ENCODE peak calls at places on chromosomes 12 and 14, in six cellular contexts. Y is K562, U is HL-60, K is HepG2, W is SK-N-SH, V is GM12878. R is an unnamed sample.

GRCh38 chr12:97313471-97314190 is 149.0 kb upstream of the RMST start:
- DNase-seq in Y (no peak), U (no peak), K (peak), W (no peak), V (no peak), R (no peak)

GRCh38 chr12:51028126-51028810 is 2.1 kb upstream of the SLC11A2 start:
- DNase-seq in Y (peak), U (peak), K (peak), W (no peak), V (no peak), R (peak)

GRCh38 chr12:113082486-113083148 is 26.1 kb downstream of the DTX1 start:
- DNase-seq in Y (no peak), U (no peak), K (no peak), W (no peak), V (peak), R (no peak)

GRCh38 chr14:90608281-90608680 is 207.9 kb downstream of the TTC7B start:
- DNase-seq in Y (no peak), U (no peak), K (no peak), W (no peak), V (no peak), R (no peak)

GRCh38 chr14:71668186-71668912 is 263.9 kb upstream of the RGS6 start:
- DNase-seq in Y (no peak), U (no peak), K (no peak), W (no peak), V (no peak), R (no peak)

GRCh38 chr14:95137804-95138167 is 19.5 kb downstream of the DICER1 start:
- DNase-seq in Y (no peak), U (no peak), K (no peak), W (no peak), V (no peak), R (no peak)

GRCh38 chr14:56181666-56182065 is 63.5 kb downstream of the PELI2 start:
- DNase-seq in Y (no peak), U (no peak), K (no peak), W (no peak), V (no peak), R (no peak)

GRCh38 chr12:124044809-124045321 is 71.8 kb downstream of the ZNF664 start:
- DNase-seq in Y (no peak), U (peak), K (no peak), W (no peak), V (no peak), R (no peak)

GRCh38 chr14:36661506-36662257 is at the start of gene PAX9:
- DNase-seq in Y (peak), U (peak), K (peak), W (peak), V (peak), R (peak)

GRCh38 chr12:95259368-95259767 is 41.8 kb downstream of the VEZT start:
- DNase-seq in Y (no peak), U (no peak), K (no peak), W (no peak), V (no peak), R (no peak)

GRCh38 chr12:111867531-111867930 is 25.5 kb downstream of the MAPKAPK5 start:
- DNase-seq in Y (no peak), U (no peak), K (no peak), W (no peak), V (no peak), R (no peak)

GRCh38 chr12:111870216-111870615 is 28.2 kb downstream of the MAPKAPK5 start:
- DNase-seq in Y (no peak), U (no peak), K (no peak), W (no peak), V (no peak), R (no peak)

GRCh38 chr12:111868676-111869588 is 26.9 kb downstream of the MAPKAPK5 start:
- DNase-seq in Y (no peak), U (no peak), K (no peak), W (no peak), V (no peak), R (no peak)

DNA sequence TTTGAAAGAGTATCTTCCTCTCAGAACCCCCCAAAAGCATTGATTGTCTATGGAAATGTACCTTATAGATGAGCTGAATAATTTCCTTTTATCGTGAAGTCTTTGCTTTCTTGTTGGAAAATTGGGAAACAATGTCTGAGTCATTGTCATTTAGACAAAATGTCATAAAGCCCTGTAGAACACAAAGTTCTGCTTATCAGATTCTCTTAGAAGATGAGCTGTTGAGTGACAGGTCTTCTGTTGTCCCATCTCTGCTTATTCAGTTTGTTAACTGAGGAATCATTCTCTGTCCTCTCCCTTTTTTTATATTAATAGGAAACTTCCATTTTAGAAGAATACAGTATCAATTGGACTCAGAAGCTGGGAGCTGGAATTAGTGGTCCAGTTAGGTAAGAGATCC is 22.9 kb downstream of the MAPKAPK5 start:
- DNase-seq in Y (no peak), U (no peak), K (no peak), W (no peak), V (no peak), R (no peak)
- TF ChIP-seq GABPA in Y (no peak), U (no peak), K (no peak), W (no peak), V (no peak), R (no peak)

DNA sequence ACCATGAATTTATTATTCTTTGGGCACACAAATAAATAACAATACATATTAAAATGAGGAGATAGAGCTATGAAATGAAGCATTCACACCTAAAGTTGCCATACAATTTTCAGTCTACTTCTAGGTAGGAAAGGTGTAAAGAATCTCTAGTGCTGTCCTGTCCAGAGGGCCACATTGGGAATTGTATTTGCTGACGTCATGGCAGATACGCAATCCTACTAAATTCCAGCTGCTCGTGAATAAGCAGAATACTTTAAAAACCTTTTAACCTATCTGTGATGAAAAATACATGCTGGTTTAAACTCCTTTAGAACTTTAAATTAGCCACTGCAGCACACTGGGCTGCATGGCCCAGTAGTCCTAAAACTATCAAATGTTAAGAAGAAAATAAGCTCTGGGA is 236.1 kb downstream of the FSCB start:
- DNase-seq in Y (no peak), U (no peak), K (no peak), W (no peak), V (no peak), R (no peak)
- TF ChIP-seq GABPA in Y (no peak), U (no peak), K (no peak), W (no peak), V (no peak), R (no peak)

DNA sequence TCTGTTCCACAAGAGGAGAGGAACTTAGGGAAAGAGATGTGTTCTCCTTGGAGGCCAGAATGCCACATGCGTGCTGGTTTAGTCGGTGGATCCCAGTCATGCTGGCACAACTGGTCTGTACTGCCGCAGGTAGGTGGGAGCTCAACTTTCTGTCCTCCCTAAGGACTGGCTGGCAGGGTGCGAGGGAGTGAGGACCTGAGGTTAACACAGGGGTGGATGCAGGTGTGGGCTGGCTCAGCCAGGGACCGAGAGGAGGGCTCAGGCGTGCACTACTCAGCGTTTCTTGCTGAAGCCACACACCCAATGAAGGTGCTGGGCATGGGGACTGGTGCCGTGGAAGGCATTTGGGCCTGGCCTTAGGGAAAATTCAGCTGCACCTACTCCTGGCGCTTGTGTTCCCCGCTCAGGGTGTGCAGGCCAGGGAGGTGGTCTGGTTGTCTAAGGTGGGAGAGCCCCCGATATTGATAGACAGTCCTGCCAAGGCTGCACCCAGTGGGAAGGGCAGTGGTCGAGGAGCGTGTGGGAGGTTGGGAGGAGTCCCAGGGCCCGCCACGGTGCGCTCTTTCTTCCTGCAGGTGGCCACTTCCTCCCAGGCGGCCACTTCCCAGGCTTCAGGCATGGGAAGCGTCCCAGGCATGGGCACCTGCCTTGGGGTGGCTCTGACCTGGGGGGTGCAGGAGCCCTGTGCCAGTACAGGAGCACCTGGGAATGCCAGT is 138.4 kb downstream of the ADGRD1 start:
- DNase-seq in Y (no peak), U (no peak), K (no peak), W (no peak), V (peak), R (no peak)
- TF ChIP-seq GABPA in Y (no peak), U (no peak), K (no peak), W (no peak), V (no peak), R (no peak)

GRCh38 chr12:27243804-27244679 is at the start of gene STK38L:
- DNase-seq in Y (peak), U (peak), K (peak), W (peak), V (peak), R (peak)

GRCh38 chr12:27245039-27245438 is 953 bp downstream of the STK38L start:
- DNase-seq in Y (no peak), U (no peak), K (no peak), W (no peak), V (no peak), R (no peak)

GRCh38 chr12:27246141-27246540 is 2.1 kb downstream of the STK38L start:
- DNase-seq in Y (no peak), U (no peak), K (no peak), W (no peak), V (no peak), R (no peak)

GRCh38 chr12:27243006-27243405 is 1.1 kb upstream of the STK38L start:
- DNase-seq in Y (no peak), U (no peak), K (no peak), W (no peak), V (no peak), R (no peak)

GRCh38 chr12:27244680-27245005 is 557 bp downstream of the STK38L start:
- DNase-seq in Y (no peak), U (no peak), K (no peak), W (no peak), V (no peak), R (no peak)
- TF ChIP-seq GABPA in Y (no peak), U (no peak), K (no peak), W (no peak), V (no peak), R (no peak)

DNA sequence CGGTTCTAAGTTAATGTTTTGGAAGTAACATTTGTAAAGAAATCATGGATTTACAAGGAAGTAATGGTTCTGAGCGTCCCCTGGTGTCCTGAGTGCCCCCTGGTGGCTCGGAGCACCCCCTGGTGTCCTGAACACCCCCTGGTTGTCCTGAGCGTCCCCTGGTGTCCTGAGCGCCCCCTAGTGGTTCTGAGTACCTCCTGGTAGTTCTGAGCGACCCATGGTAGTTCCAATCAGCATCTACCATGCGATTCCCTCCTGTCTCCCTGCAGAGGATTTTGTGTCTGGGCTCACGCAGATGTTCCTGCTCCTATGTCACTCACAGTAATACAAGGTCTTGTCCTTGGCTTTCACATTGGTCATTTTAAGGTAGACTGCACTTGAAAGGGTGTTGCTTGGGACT is 1352.9 kb downstream of the TMEM121 start:
- DNase-seq in Y (peak), U (peak), K (peak), W (peak), V (no peak), R (peak)
- TF ChIP-seq GABPA in Y (no peak), U (no peak), K (no peak), W (no peak), V (no peak), R (no peak)

GRCh38 chr12:48183876-48184548 is 568 bp downstream of the CCDC184 start:
- DNase-seq in Y (no peak), U (no peak), K (no peak), W (peak), V (no peak), R (no peak)
- TF ChIP-seq GABPA in Y (no peak), U (no peak), K (no peak), W (no peak), V (no peak), R (no peak)

DNA sequence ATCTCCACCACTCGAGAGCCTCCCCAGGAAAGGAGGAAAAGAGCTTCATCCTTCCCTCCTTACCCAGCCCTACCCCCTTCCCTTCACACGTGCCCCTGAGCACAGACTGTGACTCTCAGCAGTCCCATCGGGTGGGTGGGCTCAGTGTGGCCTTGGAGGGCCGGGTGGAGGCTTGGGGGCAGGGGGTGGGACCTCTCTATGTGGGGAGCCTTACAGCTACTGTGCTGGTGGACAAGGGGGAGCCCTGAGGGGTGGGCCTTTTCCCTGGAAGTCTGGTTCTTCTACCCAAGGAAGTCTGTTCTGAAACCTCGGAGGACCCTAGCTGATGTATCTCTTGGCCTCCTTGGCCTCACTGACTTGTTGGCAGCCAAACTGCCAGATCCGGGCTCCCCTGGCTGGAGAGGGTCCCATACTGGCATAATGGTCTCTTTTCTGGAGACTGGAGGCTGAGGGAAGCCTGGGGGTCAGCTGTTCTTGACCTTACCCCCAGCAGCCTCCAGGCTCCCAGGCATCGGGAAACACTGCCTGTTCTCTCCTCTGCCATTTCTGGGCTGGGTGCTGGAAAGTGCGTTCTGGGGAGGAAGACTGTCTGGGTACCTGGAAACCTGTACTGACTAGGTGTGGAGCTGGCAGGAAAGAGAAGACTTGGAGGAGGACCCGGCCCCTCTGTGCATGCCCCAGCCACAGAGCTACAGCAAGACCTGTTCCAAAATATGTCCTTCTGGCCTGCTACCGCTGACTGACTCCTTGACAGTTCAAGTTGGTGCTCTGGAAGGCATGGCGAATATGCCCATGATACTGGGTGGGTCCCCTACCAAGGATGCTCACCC is 7.6 kb downstream of the VASH1 start:
- DNase-seq in Y (no peak), U (no peak), K (no peak), W (no peak), V (no peak), R (peak)
- TF ChIP-seq GABPA in Y (no peak), U (no peak), K (no peak), W (no peak), V (no peak), R (no peak)

GRCh38 chr12:43336962-43337555 is 214.9 kb downstream of the ADAMTS20 start:
- DNase-seq in Y (peak), U (no peak), K (no peak), W (peak), V (no peak), R (no peak)
- TF ChIP-seq GABPA in Y (no peak), U (no peak), K (no peak), W (no peak), V (no peak), R (no peak)

DNA sequence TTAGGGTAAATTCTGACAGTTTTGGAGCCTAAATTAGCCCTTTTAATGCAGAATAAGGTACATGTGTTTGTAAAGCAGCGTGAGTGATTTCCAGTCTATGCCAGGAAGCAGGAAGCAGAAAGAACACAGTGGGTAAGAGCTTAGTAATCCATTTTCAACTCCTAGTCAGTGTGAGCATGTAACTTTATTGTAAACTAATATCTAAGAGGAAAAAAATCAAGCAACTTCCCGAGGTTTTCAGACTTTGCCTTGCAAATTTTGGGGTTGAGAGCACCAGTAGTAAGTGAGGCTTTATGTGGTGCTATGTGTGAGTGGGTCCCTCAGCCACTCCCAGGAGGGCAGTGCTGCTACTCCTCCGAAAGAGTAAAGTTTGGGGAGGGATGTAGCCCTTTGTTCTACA is 2.9 kb downstream of the CIPC start:
- DNase-seq in Y (no peak), U (no peak), K (no peak), W (no peak), V (no peak), R (no peak)
- TF ChIP-seq GABPA in Y (no peak), U (no peak), K (no peak), W (no peak), V (no peak), R (no peak)